ENCODE peak calls at places on chromosomes 4 and X, in eight cellular contexts. S is neural crest cell, V is WERI-Rb-1, R is endodermal cell, L is mesothelial cell of epicardium, P is tibial artery, Z is left ventricle myocardium inferior, M is H9. Y is an unnamed sample.

GRCh38 chr4:47315346-47315745 is 148.2 kb downstream of the COMMD8 start:
- DNase-seq in P (no peak), M (no peak), Z (no peak), R (no peak), S (no peak), V (no peak), L (no peak), Y (no peak)

GRCh38 chr4:99861120-99861905 is 32.9 kb downstream of the LAMTOR3 start:
- DNase-seq in R (no peak), V (no peak), Z (no peak), S (no peak), L (no peak), M (no peak), P (no peak), Y (no peak)

GRCh38 chr4:187301923-187302322 is 578.3 kb upstream of the FAT1 start:
- DNase-seq in S (no peak), R (no peak), M (no peak), P (no peak), V (no peak), Z (no peak), L (no peak), Y (no peak)

GRCh38 chrX:330726-331144 is 12.1 kb upstream of the GTPBP6 start:
- DNase-seq in S (no peak), P (peak; percentile 59), R (no peak), Z (no peak), L (no peak), M (no peak), V (no peak), Y (no peak)

GRCh38 chrX:134999469-134999868 is 8.7 kb downstream of the SMIM10 start:
- DNase-seq in M (no peak), L (no peak), V (no peak), Z (no peak), P (no peak), S (no peak), R (no peak), Y (no peak)

GRCh38 chr4:132642196-132642817 is 506.8 kb upstream of the PCDH10 start:
- DNase-seq in M (peak; percentile 55), R (peak; percentile 78), P (no peak), Z (no peak), L (no peak), V (peak; percentile 60), S (peak; percentile 33), Y (no peak)

GRCh38 chr4:88531549-88531948 is 8.0 kb upstream of the PYURF start:
- DNase-seq in M (no peak), L (no peak), S (no peak), P (no peak), Z (no peak), V (no peak), R (no peak), Y (no peak)

GRCh38 chr4:86055898-86056297 is 304.0 kb downstream of the MAPK10 start:
- DNase-seq in R (no peak), V (no peak), M (no peak), P (no peak), L (no peak), S (no peak), Z (no peak), Y (no peak)

GRCh38 chr4:119593698-119594097 is 34.9 kb downstream of the PDE5A start:
- DNase-seq in P (no peak), R (no peak), V (no peak), S (no peak), Z (no peak), M (no peak), L (no peak), Y (no peak)

GRCh38 chr4:5883916-5884315 is 9.0 kb downstream of the CRMP1 start:
- DNase-seq in V (peak; percentile 64), M (no peak), L (no peak), R (no peak), Z (no peak), S (no peak), P (no peak), Y (no peak)

GRCh38 chr4:138398297-138398696 is 156.1 kb upstream of the SLC7A11 start:
- DNase-seq in V (no peak), L (no peak), R (peak; percentile 83), Z (no peak), P (no peak), M (peak; percentile 41), S (no peak), Y (no peak)

GRCh38 chrX:48511561-48511960 is 2.8 kb downstream of the PORCN start:
- DNase-seq in Z (no peak), L (no peak), P (no peak), R (no peak), M (no peak), S (no peak), V (peak; percentile 39), Y (no peak)

GRCh38 chr4:67896421-67897065 is 12.7 kb upstream of the TMPRSS11D start:
- DNase-seq in Z (no peak), M (no peak), P (no peak), V (no peak), L (no peak), R (no peak), S (no peak), Y (no peak)

GRCh38 chrX:68440940-68441339 is 7.6 kb upstream of the OPHN1 start:
- DNase-seq in Z (peak; percentile 56), S (no peak), P (peak; percentile 77), V (no peak), M (no peak), R (no peak), L (peak; percentile 26), Y (no peak)

GRCh38 chr4:152220201-152220666 is 315.7 kb downstream of the FBXW7 start:
- DNase-seq in L (no peak), R (no peak), Z (no peak), V (no peak), M (no peak), P (no peak), S (no peak), Y (no peak)

GRCh38 chr4:123659759-123660158 is 263.2 kb downstream of the SPRY1 start:
- DNase-seq in M (no peak), L (no peak), Z (no peak), S (no peak), P (no peak), R (no peak), V (no peak), Y (no peak)
- TF ChIP-seq CTCF in M (peak; percentile 68), L (no peak), Z (peak; percentile 45), S (peak; percentile 51), P (peak; percentile 22), R (peak; percentile 74), V (peak; percentile 12), Y (no peak)

DNA sequence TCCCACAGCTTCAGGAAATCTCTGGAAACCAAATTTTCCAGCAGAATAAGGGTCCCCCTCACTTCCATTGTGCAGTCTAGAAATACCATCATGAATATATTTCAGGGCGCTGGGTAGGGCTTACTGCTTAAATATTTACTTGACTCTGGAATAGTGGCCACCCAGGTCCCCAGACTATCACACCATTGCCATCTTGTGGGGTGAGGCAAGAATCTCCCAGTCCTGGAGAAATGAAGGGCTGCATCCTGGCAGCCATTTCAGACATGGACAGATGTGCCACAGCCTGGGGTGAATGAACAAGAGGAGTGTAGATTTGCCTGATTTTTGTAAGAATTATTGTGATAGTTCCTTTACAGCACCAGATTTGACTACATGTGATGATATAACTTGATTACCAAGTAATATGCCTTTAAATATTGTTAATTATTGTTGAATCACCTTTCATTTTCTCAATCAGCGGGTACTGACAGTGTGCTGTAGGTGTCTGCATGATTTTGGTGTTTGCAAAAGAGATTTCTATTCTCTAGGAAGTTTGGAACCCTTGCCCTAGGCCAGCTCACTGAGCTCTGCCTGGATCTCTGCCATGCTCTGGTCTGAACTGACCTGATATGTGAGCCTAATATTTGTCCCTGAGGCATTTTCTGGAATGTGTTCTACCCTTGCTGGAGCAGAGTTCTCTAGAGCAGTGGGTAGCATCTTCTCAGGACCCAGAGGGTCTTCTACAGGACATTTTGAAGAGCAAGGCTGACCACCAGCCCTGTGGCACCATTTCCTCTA is 183.4 kb downstream of the KIT start:
- DNase-seq in R (no peak), Z (no peak), V (no peak), S (no peak), L (no peak), P (no peak), M (no peak), Y (no peak)
- TF ChIP-seq CTCF in R (peak; percentile 53), Z (peak; percentile 61), V (no peak), S (no peak), L (no peak), P (peak; percentile 21), M (peak; percentile 39), Y (no peak)

DNA sequence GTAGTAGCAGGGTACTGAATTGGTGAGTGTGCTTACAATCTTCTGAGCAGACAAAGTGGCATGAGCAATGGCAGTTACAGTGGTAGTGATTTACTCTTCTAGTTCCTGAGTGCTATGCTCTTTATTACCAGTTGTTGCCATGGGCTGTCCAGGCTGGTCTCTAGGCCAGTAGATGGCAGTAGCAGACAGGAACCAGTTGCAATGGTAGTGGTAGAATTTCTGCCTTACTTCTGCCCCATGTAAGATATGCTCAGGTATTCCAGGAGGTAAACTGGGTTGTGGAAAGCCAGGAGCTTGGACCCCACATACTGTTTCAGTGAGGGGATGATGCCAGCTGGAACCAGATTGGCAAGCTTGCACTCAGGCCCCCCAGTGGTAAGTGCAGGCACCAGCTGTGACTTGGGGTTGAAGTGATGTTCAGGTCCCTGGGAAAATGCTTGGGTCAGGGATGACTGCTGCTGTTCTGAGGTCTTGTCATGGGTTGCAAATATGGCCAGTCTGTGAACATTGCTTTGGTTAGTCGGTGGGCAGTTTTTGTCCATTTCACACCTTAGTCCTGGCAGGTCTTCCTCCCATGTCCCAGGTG is 63.0 kb upstream of the ZXDB start:
- DNase-seq in V (no peak), S (no peak), R (peak; percentile 76), M (peak; percentile 38), Z (no peak), P (no peak), L (no peak), Y (no peak)
- TF ChIP-seq CTCF in V (peak; percentile 60), S (peak; percentile 50), R (peak; percentile 73), M (peak; percentile 60), Z (no peak), P (no peak), L (no peak), Y (no peak)

GRCh38 chr4:169398294-169398693 is 127.5 kb upstream of the SH3RF1 start:
- DNase-seq in Z (no peak), M (no peak), V (no peak), S (no peak), R (no peak), L (no peak), P (no peak), Y (no peak)
- TF ChIP-seq CTCF in Z (no peak), M (no peak), V (no peak), S (no peak), R (no peak), L (no peak), P (no peak), Y (no peak)

DNA sequence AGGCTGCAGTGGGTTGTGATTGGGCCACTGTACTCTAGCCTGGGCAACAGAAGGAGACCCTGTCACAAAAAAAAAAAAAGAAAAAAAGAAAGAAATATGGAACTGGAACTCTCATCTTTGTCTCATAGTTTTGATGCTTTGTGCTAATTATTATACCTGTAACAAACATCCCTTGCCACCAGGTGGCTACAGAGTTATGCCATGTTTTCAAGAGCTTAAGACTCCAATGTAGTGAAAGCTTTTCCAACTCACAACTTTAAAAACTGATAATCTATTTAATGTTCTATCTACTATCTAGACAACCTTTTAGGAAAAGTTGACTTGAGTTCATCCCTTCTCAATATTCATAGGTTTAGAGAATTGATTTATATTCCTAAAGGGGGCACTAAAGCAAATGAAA is 42.4 kb downstream of the HTR2C start:
- DNase-seq in M (no peak), L (no peak), S (no peak), Z (no peak), R (no peak), P (no peak), V (no peak), Y (no peak)
- TF ChIP-seq CTCF in M (peak; percentile 77), L (peak; percentile 75), S (peak; percentile 70), Z (peak; percentile 44), R (peak; percentile 84), P (peak; percentile 21), V (no peak), Y (no peak)